ENCODE peak calls at places on chromosome 10, in nine cellular contexts. One of them, this sample, is unnamed.

GRCh38 chr10:113320980-113321379 is 231.9 kb upstream of the HABP2 start:
- DNase-seq in heart left ventricle: peak; percentile 20
- DNase-seq in H9: no peak
- DNase-seq in aorta: peak; percentile 64
- DNase-seq in CD8-positive, alpha-beta memory T cell: no peak
- DNase-seq in adrenal gland: no peak
- DNase-seq in neural progenitor cell: no peak
- DNase-seq in A549: no peak
- DNase-seq in transverse colon: no peak
- DNase-seq in this sample: no peak

GRCh38 chr10:13206546-13207443 is 27.4 kb downstream of the UCMA start:
- DNase-seq in adrenal gland: peak; percentile 25
- DNase-seq in aorta: no peak
- DNase-seq in A549: no peak
- DNase-seq in heart left ventricle: no peak
- DNase-seq in neural progenitor cell: peak; percentile 38
- DNase-seq in H9: no peak
- DNase-seq in transverse colon: no peak
- DNase-seq in CD8-positive, alpha-beta memory T cell: no peak
- DNase-seq in this sample: no peak

GRCh38 chr10:60491162-60491561 is 101.5 kb upstream of the ANK3 start:
- DNase-seq in H9: no peak
- DNase-seq in transverse colon: no peak
- DNase-seq in heart left ventricle: no peak
- DNase-seq in adrenal gland: no peak
- DNase-seq in neural progenitor cell: no peak
- DNase-seq in A549: no peak
- DNase-seq in aorta: no peak
- DNase-seq in CD8-positive, alpha-beta memory T cell: no peak
- DNase-seq in this sample: no peak

GRCh38 chr10:60114765-60115586 is 208.6 kb upstream of the CCDC6 start:
- DNase-seq in adrenal gland: no peak
- DNase-seq in CD8-positive, alpha-beta memory T cell: no peak
- DNase-seq in heart left ventricle: no peak
- DNase-seq in transverse colon: no peak
- DNase-seq in aorta: no peak
- DNase-seq in A549: peak; percentile 35
- DNase-seq in neural progenitor cell: peak; percentile 74
- DNase-seq in H9: peak; percentile 33
- DNase-seq in this sample: no peak

GRCh38 chr10:64091889-64092288 is 570.7 kb downstream of the REEP3 start:
- DNase-seq in H9: no peak
- DNase-seq in neural progenitor cell: peak; percentile 52
- DNase-seq in transverse colon: no peak
- DNase-seq in adrenal gland: no peak
- DNase-seq in CD8-positive, alpha-beta memory T cell: no peak
- DNase-seq in A549: no peak
- DNase-seq in aorta: no peak
- DNase-seq in heart left ventricle: no peak
- DNase-seq in this sample: no peak

GRCh38 chr10:28410420-28411135 is 107.7 kb upstream of the MPP7 start:
- DNase-seq in transverse colon: no peak
- DNase-seq in adrenal gland: no peak
- DNase-seq in aorta: no peak
- DNase-seq in heart left ventricle: no peak
- DNase-seq in H9: no peak
- DNase-seq in A549: peak; percentile 10
- DNase-seq in neural progenitor cell: no peak
- DNase-seq in CD8-positive, alpha-beta memory T cell: no peak
- DNase-seq in this sample: no peak

GRCh38 chr10:124125305-124126116 is 32.1 kb upstream of the CHST15 start:
- DNase-seq in aorta: peak; percentile 4
- DNase-seq in heart left ventricle: no peak
- DNase-seq in CD8-positive, alpha-beta memory T cell: no peak
- DNase-seq in adrenal gland: no peak
- DNase-seq in A549: peak; percentile 58
- DNase-seq in H9: peak; percentile 57
- DNase-seq in neural progenitor cell: peak; percentile 46
- DNase-seq in transverse colon: no peak
- DNase-seq in this sample: no peak

GRCh38 chr10:1255600-1255999 is 199.4 kb downstream of the WDR37 start:
- DNase-seq in A549: no peak
- DNase-seq in CD8-positive, alpha-beta memory T cell: no peak
- DNase-seq in aorta: no peak
- DNase-seq in H9: no peak
- DNase-seq in adrenal gland: no peak
- DNase-seq in neural progenitor cell: no peak
- DNase-seq in heart left ventricle: no peak
- DNase-seq in transverse colon: no peak
- DNase-seq in this sample: no peak

GRCh38 chr10:122116331-122116730 is 127.4 kb downstream of the TACC2 start:
- DNase-seq in aorta: no peak
- DNase-seq in H9: no peak
- DNase-seq in adrenal gland: peak; percentile 74
- DNase-seq in CD8-positive, alpha-beta memory T cell: no peak
- DNase-seq in heart left ventricle: no peak
- DNase-seq in neural progenitor cell: no peak
- DNase-seq in A549: no peak
- DNase-seq in transverse colon: no peak
- DNase-seq in this sample: no peak

GRCh38 chr10:119375574-119376265 is 166.8 kb downstream of the RGS10 start:
- DNase-seq in neural progenitor cell: peak; percentile 62
- DNase-seq in aorta: peak; percentile 21
- DNase-seq in transverse colon: no peak
- DNase-seq in heart left ventricle: no peak
- DNase-seq in adrenal gland: no peak
- DNase-seq in H9: no peak
- DNase-seq in CD8-positive, alpha-beta memory T cell: no peak
- DNase-seq in A549: no peak
- DNase-seq in this sample: no peak

GRCh38 chr10:110005716-110006115 is 2.1 kb upstream of the ADD3 start:
- DNase-seq in CD8-positive, alpha-beta memory T cell: no peak
- DNase-seq in neural progenitor cell: peak; percentile 56
- DNase-seq in H9: peak; percentile 45
- DNase-seq in A549: no peak
- DNase-seq in heart left ventricle: peak; percentile 31
- DNase-seq in aorta: peak; percentile 51
- DNase-seq in transverse colon: peak; percentile 46
- DNase-seq in adrenal gland: peak; percentile 16
- DNase-seq in this sample: peak; percentile 40

GRCh38 chr10:70679498-70679897 is 7.2 kb downstream of the ADAMTS14 start:
- DNase-seq in heart left ventricle: no peak
- DNase-seq in H9: no peak
- DNase-seq in CD8-positive, alpha-beta memory T cell: no peak
- DNase-seq in transverse colon: no peak
- DNase-seq in A549: no peak
- DNase-seq in adrenal gland: no peak
- DNase-seq in neural progenitor cell: no peak
- DNase-seq in aorta: no peak
- DNase-seq in this sample: no peak

DNA sequence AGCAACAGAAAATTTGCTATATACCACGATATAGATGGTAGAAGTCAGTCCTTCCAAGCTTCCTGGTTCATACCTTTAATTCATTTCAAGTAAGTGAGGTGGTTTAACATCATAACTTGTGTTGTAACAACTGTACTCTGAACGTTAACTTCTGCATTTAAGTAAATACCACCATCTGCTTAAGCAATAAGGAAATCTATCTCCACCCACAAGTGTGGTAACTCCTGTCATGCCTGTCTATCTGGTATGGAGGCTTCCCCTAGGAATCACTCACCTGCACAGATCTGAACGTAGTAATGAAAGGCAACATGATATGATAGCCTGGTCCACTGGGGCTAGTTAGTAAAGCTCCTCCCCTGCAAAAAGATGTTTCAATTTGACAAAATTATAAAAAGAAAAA is 2.3 kb downstream of the ERLIN1 start:
- DNase-seq in CD8-positive, alpha-beta memory T cell: no peak
- DNase-seq in H9: no peak
- DNase-seq in heart left ventricle: no peak
- DNase-seq in transverse colon: peak; percentile 47
- DNase-seq in aorta: no peak
- DNase-seq in adrenal gland: no peak
- DNase-seq in neural progenitor cell: no peak
- DNase-seq in A549: no peak
- DNase-seq in this sample: no peak
- H3K4me1 ChIP-seq in CD8-positive, alpha-beta memory T cell: peaks cover 17% of the 10 kb centered on the region
- H3K4me1 ChIP-seq in H9: no peaks in the 10 kb centered on the region
- H3K4me1 ChIP-seq in heart left ventricle: peaks cover 25% of the 10 kb centered on the region
- H3K4me1 ChIP-seq in transverse colon: peaks cover 15% of the 10 kb centered on the region
- H3K4me1 ChIP-seq in aorta: peaks cover 1% of the 10 kb centered on the region
- H3K4me1 ChIP-seq in adrenal gland: peaks cover 12% of the 10 kb centered on the region
- H3K4me1 ChIP-seq in neural progenitor cell: peaks cover 17% of the 10 kb centered on the region
- H3K4me1 ChIP-seq in A549: peaks cover 31% of the 10 kb centered on the region
- H3K4me1 ChIP-seq in this sample: peaks cover 15% of the 10 kb centered on the region

DNA sequence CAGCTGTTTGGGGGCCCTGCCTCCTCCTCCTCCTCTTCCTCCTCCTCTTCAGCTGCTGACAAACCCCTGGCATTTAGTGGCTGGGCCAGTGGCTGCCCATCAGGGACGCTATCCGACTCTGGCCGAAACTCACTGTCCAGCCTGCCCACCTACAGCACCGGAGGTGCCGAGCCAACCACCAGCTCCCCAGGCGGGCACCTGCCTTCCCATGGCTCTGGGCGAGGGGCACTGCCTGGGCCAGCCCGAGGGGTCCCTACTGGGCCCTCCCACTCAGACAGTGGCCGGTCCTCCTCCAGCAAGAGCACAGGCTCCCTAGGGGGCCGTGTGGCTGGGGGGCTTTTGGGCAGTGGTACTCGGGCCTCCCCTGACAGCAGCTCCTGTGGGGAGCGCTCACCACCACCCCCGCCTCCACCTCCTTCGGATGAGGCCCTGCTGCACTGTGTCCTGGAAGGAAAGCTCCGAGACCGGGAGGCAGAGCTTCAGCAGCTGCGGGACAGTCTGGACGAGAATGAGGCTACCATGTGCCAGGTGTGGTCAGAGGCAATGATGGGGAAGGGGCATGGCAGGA is 4.1 kb downstream of the LZTS2 start:
- DNase-seq in A549: no peak
- DNase-seq in transverse colon: no peak
- DNase-seq in neural progenitor cell: no peak
- DNase-seq in H9: no peak
- DNase-seq in heart left ventricle: no peak
- DNase-seq in CD8-positive, alpha-beta memory T cell: no peak
- DNase-seq in aorta: no peak
- DNase-seq in adrenal gland: no peak
- DNase-seq in this sample: no peak
- H3K4me1 ChIP-seq in A549: peaks cover 18% of the 10 kb centered on the region
- H3K4me1 ChIP-seq in transverse colon: peaks cover 12% of the 10 kb centered on the region
- H3K4me1 ChIP-seq in neural progenitor cell: peaks cover 15% of the 10 kb centered on the region
- H3K4me1 ChIP-seq in H9: peaks cover under 1% of the 10 kb centered on the region
- H3K4me1 ChIP-seq in heart left ventricle: peaks cover 75% of the 10 kb centered on the region
- H3K4me1 ChIP-seq in CD8-positive, alpha-beta memory T cell: peaks cover 9% of the 10 kb centered on the region
- H3K4me1 ChIP-seq in aorta: no peaks in the 10 kb centered on the region
- H3K4me1 ChIP-seq in adrenal gland: peaks cover 20% of the 10 kb centered on the region
- H3K4me1 ChIP-seq in this sample: peaks cover 22% of the 10 kb centered on the region

GRCh38 chr10:3774814-3775670 is 10.0 kb downstream of the KLF6 start:
- DNase-seq in heart left ventricle: peak; percentile 51
- DNase-seq in neural progenitor cell: no peak
- DNase-seq in transverse colon: peak; percentile 47
- DNase-seq in adrenal gland: no peak
- DNase-seq in H9: peak; percentile 10
- DNase-seq in A549: no peak
- DNase-seq in CD8-positive, alpha-beta memory T cell: no peak
- DNase-seq in aorta: peak; percentile 82
- DNase-seq in this sample: no peak

GRCh38 chr10:3775671-3776551 is 9.1 kb downstream of the KLF6 start:
- DNase-seq in adrenal gland: no peak
- DNase-seq in A549: no peak
- DNase-seq in neural progenitor cell: peak; percentile 63
- DNase-seq in heart left ventricle: no peak
- DNase-seq in aorta: no peak
- DNase-seq in H9: peak; percentile 71
- DNase-seq in CD8-positive, alpha-beta memory T cell: no peak
- DNase-seq in transverse colon: peak; percentile 34
- DNase-seq in this sample: no peak

GRCh38 chr10:3773465-3774017 is 11.5 kb downstream of the KLF6 start:
- DNase-seq in aorta: no peak
- DNase-seq in transverse colon: no peak
- DNase-seq in CD8-positive, alpha-beta memory T cell: no peak
- DNase-seq in heart left ventricle: no peak
- DNase-seq in adrenal gland: no peak
- DNase-seq in neural progenitor cell: no peak
- DNase-seq in A549: no peak
- DNase-seq in H9: no peak
- DNase-seq in this sample: no peak

GRCh38 chr10:3772349-3773222 is 12.4 kb downstream of the KLF6 start:
- DNase-seq in transverse colon: no peak
- DNase-seq in heart left ventricle: no peak
- DNase-seq in H9: no peak
- DNase-seq in neural progenitor cell: no peak
- DNase-seq in adrenal gland: no peak
- DNase-seq in aorta: no peak
- DNase-seq in CD8-positive, alpha-beta memory T cell: no peak
- DNase-seq in A549: no peak
- DNase-seq in this sample: no peak

DNA sequence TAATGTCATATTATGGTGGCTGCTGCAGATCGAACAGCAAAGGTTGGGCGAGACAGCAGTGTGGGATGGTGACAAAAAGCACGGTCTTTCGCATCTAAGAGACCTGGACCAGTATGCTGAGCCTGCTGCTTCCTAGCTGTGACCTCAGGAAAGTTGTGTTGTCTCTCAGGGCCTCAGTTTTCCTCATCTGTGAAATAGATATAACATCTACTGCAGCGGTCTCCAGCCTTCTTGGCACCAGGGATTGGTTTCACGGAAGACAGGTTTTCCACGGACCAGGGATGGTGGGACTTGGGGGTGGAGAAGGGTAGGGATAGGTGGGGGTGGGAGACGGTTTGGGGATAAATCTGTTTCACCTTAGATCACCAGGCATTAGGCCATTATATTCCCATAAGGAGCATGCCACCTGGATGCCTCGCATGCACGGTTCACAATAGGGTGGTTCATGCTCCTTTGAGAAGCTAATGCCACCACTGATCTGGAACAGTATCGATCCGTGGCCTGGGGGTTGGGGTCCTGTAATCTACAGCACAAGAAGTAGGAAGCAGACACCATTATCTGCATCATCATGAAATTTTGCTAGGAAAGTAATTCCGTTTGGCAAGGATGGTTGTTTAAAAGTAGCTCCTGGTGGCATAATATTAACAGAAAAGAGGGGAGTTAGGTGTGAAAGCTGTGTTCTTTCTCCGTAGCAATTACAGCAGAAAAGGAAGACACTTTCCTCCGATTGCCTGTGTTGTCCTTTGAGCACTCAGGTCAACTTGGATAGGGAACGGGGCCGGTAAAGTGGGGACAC is 10.8 kb downstream of the KLF6 start:
- DNase-seq in neural progenitor cell: no peak
- DNase-seq in A549: no peak
- DNase-seq in transverse colon: no peak
- DNase-seq in CD8-positive, alpha-beta memory T cell: no peak
- DNase-seq in H9: peak; percentile 26
- DNase-seq in aorta: no peak
- DNase-seq in adrenal gland: no peak
- DNase-seq in heart left ventricle: no peak
- DNase-seq in this sample: no peak
- H3K4me1 ChIP-seq in neural progenitor cell: peaks cover 22% of the 10 kb centered on the region
- H3K4me1 ChIP-seq in A549: peaks cover 45% of the 10 kb centered on the region
- H3K4me1 ChIP-seq in transverse colon: peaks cover 11% of the 10 kb centered on the region
- H3K4me1 ChIP-seq in CD8-positive, alpha-beta memory T cell: peaks cover 41% of the 10 kb centered on the region
- H3K4me1 ChIP-seq in H9: peaks cover 3% of the 10 kb centered on the region
- H3K4me1 ChIP-seq in aorta: peaks cover 5% of the 10 kb centered on the region
- H3K4me1 ChIP-seq in adrenal gland: no peaks in the 10 kb centered on the region
- H3K4me1 ChIP-seq in heart left ventricle: peaks cover 45% of the 10 kb centered on the region
- H3K4me1 ChIP-seq in this sample: peaks cover 57% of the 10 kb centered on the region

GRCh38 chr10:78476156-78476555 is 442.5 kb downstream of the RPS24 start:
- DNase-seq in aorta: no peak
- DNase-seq in CD8-positive, alpha-beta memory T cell: no peak
- DNase-seq in H9: no peak
- DNase-seq in A549: no peak
- DNase-seq in transverse colon: no peak
- DNase-seq in neural progenitor cell: no peak
- DNase-seq in adrenal gland: no peak
- DNase-seq in heart left ventricle: no peak
- DNase-seq in this sample: no peak
- H3K4me1 ChIP-seq in aorta: no peaks in the 10 kb centered on the region
- H3K4me1 ChIP-seq in CD8-positive, alpha-beta memory T cell: no peaks in the 10 kb centered on the region
- H3K4me1 ChIP-seq in H9: no peaks in the 10 kb centered on the region
- H3K4me1 ChIP-seq in A549: no peaks in the 10 kb centered on the region
- H3K4me1 ChIP-seq in transverse colon: no peaks in the 10 kb centered on the region
- H3K4me1 ChIP-seq in neural progenitor cell: peaks cover 24% of the 10 kb centered on the region
- H3K4me1 ChIP-seq in adrenal gland: no peaks in the 10 kb centered on the region
- H3K4me1 ChIP-seq in heart left ventricle: no peaks in the 10 kb centered on the region
- H3K4me1 ChIP-seq in this sample: no peaks in the 10 kb centered on the region